ENCODE peak calls at places on chromosomes 3 and 15, in ten cellular contexts. O is right lobe of liver; C is progenitor cell of endocrine pancreas; E is NCI-H460; V is activated naive CD8-positive, alpha-beta T cell treated with anti-CD3 and anti-CD28 coated beads, Interleukin-2, amount 50 U/mL, for 24 hours; D is HEK293T; N is AG08396; I is activated CD8-positive, alpha-beta memory T cell treated with anti-CD3 and anti-CD28 coated beads, Interleukin-2, amount 50 U/mL, for 4 hours; H is naive thymus-derived CD4-positive, alpha-beta T cell; L is upper lobe of right lung. Y is an unnamed sample.

GRCh38 chr15:60830479-60830878 is 351.5 kb upstream of the ICE2 start:
- DNase-seq in V (no peak), L (no peak), O (no peak), C (no peak), N (no peak), D (no peak), I (no peak), H (no peak), E (no peak), Y (peak)

GRCh38 chr15:62407962-62408361 is 242.9 kb upstream of the C2CD4B start:
- DNase-seq in H (no peak), E (no peak), O (no peak), D (no peak), C (no peak), I (no peak), V (no peak), L (no peak), N (no peak), Y (no peak)

GRCh38 chr3:17730318-17730967 is 12.0 kb downstream of the TBC1D5 start:
- DNase-seq in L (no peak), V (no peak), D (peak), O (peak), I (no peak), H (no peak), E (no peak), C (no peak), N (no peak), Y (no peak)

GRCh38 chr3:74027121-74027520 is 402.4 kb upstream of the PDZRN3 start:
- DNase-seq in N (no peak), C (no peak), E (no peak), L (no peak), V (no peak), O (no peak), D (no peak), H (no peak), I (no peak), Y (no peak)

GRCh38 chr3:49775538-49775937 is 10.8 kb downstream of the IP6K1 start:
- DNase-seq in V (no peak), D (no peak), E (no peak), O (no peak), C (no peak), L (peak), I (no peak), N (no peak), H (no peak), Y (no peak)

GRCh38 chr3:99504258-99504657 is 134.1 kb upstream of the COL8A1 start:
- DNase-seq in O (no peak), E (peak), D (no peak), H (no peak), L (no peak), V (no peak), N (no peak), C (no peak), I (no peak), Y (peak)

GRCh38 chr3:69084326-69084667 is 440 bp upstream of the ARL6IP5 start:
- DNase-seq in C (no peak), N (peak), E (peak), D (no peak), L (no peak), I (no peak), H (no peak), V (no peak), O (no peak), Y (peak)

GRCh38 chr3:182954553-182954952 is 25.8 kb downstream of the DCUN1D1 start:
- DNase-seq in O (no peak), L (no peak), C (no peak), V (no peak), E (no peak), N (no peak), D (no peak), I (no peak), H (no peak), Y (no peak)

GRCh38 chr3:31581660-31582059 is 48.9 kb downstream of the STT3B start:
- DNase-seq in N (no peak), E (no peak), D (no peak), C (no peak), O (no peak), H (no peak), L (no peak), I (no peak), V (no peak), Y (no peak)

GRCh38 chr3:177832862-177833261 is 635.6 kb upstream of the TBL1XR1 start:
- DNase-seq in L (no peak), H (no peak), C (no peak), E (no peak), D (no peak), O (no peak), N (no peak), V (no peak), I (no peak), Y (no peak)

GRCh38 chr3:64501298-64501906 is 186.4 kb downstream of the ADAMTS9 start:
- DNase-seq in D (no peak), C (no peak), O (no peak), L (no peak), I (no peak), N (peak), V (no peak), H (no peak), E (no peak), Y (no peak)

GRCh38 chr15:58553365-58553918 is 121.7 kb downstream of the LIPC start:
- DNase-seq in O (no peak), I (no peak), D (no peak), V (no peak), N (no peak), L (no peak), C (no peak), E (no peak), H (no peak), Y (no peak)

GRCh38 chr15:75347222-75348033 is 589 bp downstream of the NEIL1 start:
- DNase-seq in C (peak), E (peak), V (peak), I (peak), O (peak), N (peak), L (peak), D (peak), H (peak), Y (peak)

GRCh38 chr15:30953731-30954378 is 37.6 kb downstream of the MTMR10 start:
- DNase-seq in N (peak), H (no peak), O (no peak), L (no peak), I (no peak), E (peak), V (no peak), D (no peak), C (no peak), Y (peak)

GRCh38 chr3:97831140-97831539 is 9.3 kb downstream of the CRYBG3 start:
- DNase-seq in H (no peak), O (no peak), I (no peak), L (no peak), V (no peak), D (no peak), N (no peak), E (no peak), C (no peak), Y (no peak)

GRCh38 chr15:69524850-69525249 is 72.2 kb downstream of the RPLP1 start:
- DNase-seq in I (no peak), D (no peak), V (no peak), O (no peak), E (no peak), H (no peak), L (no peak), N (no peak), C (no peak), Y (no peak)

Y was measured in AG20443.